ENCODE peak calls at places on chromosomes 5 and 9, in eight cellular contexts. A, O, V, T, H, Y, Q and S are unnamed samples.

GRCh38 chr9:137048655-137049543 is 2.9 kb upstream of the NPDC1 start:
- DNase-seq in O (no peak), Q (peak; percentile 19), H (peak; percentile 68), Y (peak; percentile 74), V (no peak), T (no peak), A (no peak), S (no peak)

GRCh38 chr9:114552716-114553115 is 34.9 kb upstream of the ATP6V1G1 start:
- DNase-seq in O (no peak), Y (no peak), A (no peak), H (no peak), Q (peak; percentile 50), V (no peak), T (no peak), S (no peak)

GRCh38 chr5:174849426-174849825 is 125.0 kb downstream of the MSX2 start:
- DNase-seq in O (no peak), Q (no peak), H (no peak), Y (no peak), V (no peak), T (no peak), A (no peak), S (no peak)

GRCh38 chr9:93451762-93452709 is 551 bp downstream of the FAM120A start:
- DNase-seq in Y (peak; percentile 51), V (peak; percentile 69), T (no peak), H (peak; percentile 69), O (peak; percentile 81), Q (peak; percentile 16), A (peak; percentile 46), S (peak; percentile 71)

GRCh38 chr5:55771175-55771655 is 33.4 kb downstream of the DDX4 start:
- DNase-seq in A (no peak), Y (no peak), T (no peak), H (no peak), O (no peak), V (no peak), Q (no peak), S (no peak)

GRCh38 chr9:18238752-18239151 is 235.2 kb upstream of the ADAMTSL1 start:
- DNase-seq in H (no peak), Q (peak; percentile 86), O (no peak), V (no peak), A (no peak), T (no peak), Y (no peak), S (no peak)

GRCh38 chr5:159450417-159450816 is 120.1 kb upstream of the IL12B start:
- DNase-seq in Q (no peak), T (no peak), O (no peak), H (no peak), A (no peak), V (no peak), Y (no peak), S (no peak)

GRCh38 chr5:17180957-17181723 is 36.3 kb upstream of the BASP1 start:
- DNase-seq in H (peak; percentile 19), A (no peak), Y (no peak), O (no peak), T (no peak), Q (peak; percentile 95), V (peak; percentile 81), S (no peak)

DNA sequence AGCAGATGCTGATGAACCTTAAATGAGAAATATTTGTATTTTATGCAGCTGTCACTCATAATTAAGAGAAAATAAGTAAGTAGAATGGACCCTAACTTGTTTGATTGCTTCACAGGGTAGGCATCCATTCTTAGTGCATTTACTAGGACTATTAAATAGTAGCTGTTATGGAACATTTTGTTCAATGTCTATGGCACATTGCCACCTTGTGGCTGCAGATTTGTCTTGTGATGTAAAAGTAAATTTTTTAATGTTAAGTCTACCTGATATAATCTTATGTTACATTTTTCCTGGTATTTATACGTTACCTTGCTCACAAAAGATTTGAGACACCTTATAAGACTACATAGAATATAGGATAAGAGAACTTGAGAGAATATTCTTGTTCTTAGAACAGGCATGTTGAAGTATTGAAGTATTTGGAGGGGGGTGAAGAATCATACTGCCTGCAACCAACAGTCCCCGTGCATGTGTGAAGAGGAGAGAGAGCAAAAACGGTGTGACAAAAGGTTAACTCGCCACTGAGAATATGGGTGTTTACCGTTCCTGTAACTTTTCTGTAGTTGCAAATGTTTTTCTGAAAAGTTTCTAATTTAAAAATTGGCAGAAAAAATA is 161.1 kb downstream of the MAST4 start:
- DNase-seq in Q (peak; percentile 42), Y (peak; percentile 60), A (peak; percentile 71), O (peak; percentile 64), T (peak; percentile 18), V (peak; percentile 78), H (peak; percentile 50), S (peak; percentile 63)
- H2AFZ ChIP-seq in Q (no peak overlapping the region), Y (no peak overlapping the region), A (no peak overlapping the region), O (no peak overlapping the region), T (no peak overlapping the region), V (no peak overlapping the region), H (no peak overlapping the region), S (no peak overlapping the region)

GRCh38 chr5:73452215-73452614 is 3.6 kb upstream of the FOXD1 start:
- DNase-seq in T (no peak), V (no peak), Q (no peak), Y (no peak), A (no peak), O (no peak), H (no peak), S (no peak)

GRCh38 chr5:73448451-73449136 is at the start of gene FOXD1:
- DNase-seq in O (peak; percentile 90), Q (peak; percentile 83), V (peak; percentile 87), T (peak; percentile 92), Y (peak; percentile 91), A (peak; percentile 80), H (peak; percentile 80), S (peak; percentile 58)

GRCh38 chr5:73450041-73450598 is 1.5 kb upstream of the FOXD1 start:
- DNase-seq in O (no peak), Q (no peak), H (no peak), Y (no peak), V (no peak), T (no peak), A (no peak), S (no peak)

GRCh38 chr5:73450672-73451217 is 2.2 kb upstream of the FOXD1 start:
- DNase-seq in T (no peak), H (no peak), Y (peak; percentile 54), A (no peak), Q (no peak), O (peak; percentile 46), V (no peak), S (no peak)

DNA sequence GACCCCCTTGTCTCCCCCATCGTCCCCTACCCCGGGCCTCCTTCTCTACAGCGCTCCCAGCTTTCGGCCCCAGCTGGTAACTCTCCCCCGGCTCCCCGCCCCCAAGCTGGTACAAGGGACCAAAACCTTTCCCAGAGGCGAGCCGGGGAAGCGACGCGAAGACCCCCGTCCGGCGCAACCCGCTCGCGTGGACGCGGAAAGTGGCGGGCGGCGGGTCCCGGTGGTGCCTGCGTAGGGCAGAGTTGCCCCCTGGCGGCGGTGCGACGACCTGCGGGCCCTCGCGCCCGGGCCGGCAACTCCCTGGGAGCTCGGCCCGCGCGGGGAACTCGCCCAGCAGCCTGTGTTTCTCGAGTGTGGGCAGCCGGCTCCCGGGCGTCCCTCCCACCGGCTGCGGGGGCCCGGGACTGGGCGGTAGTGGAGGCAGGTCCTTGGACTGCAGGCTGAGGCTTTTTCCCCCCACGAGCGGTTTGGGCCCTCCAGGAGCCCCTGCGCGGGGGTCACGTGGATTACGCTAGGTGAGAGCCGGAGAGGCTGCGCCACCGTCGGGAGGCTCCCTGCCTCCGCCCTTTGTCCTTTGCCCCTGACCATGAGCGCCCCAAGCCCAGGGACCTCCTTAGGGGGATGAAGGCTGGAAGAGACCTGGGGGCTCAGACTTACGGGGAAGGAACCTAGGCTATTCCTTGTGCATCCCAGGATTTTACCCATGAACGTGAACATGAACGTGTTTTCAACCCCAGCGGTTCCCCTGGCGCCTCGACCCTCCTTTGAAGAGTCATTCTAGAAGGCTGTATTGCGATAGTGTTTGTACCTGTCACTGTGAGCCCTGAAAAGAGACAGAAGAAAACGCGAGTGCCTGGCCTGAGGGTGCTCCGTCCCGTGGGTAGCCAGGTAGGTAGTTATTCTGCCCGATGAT is 2.9 kb upstream of the FOXD1 start:
- DNase-seq in H (peak; percentile 83), A (peak; percentile 31), Y (peak; percentile 64), T (no peak), V (peak; percentile 84), O (peak; percentile 82), Q (peak; percentile 60), S (peak; percentile 27)
- TF ChIP-seq CTCF in H (peak; percentile 75), A (peak; percentile 60), Y (peak; percentile 77), T (peak; percentile 84), V (peak; percentile 83), O (peak; percentile 85), Q (peak; percentile 75), S (peak; percentile 66)

DNA sequence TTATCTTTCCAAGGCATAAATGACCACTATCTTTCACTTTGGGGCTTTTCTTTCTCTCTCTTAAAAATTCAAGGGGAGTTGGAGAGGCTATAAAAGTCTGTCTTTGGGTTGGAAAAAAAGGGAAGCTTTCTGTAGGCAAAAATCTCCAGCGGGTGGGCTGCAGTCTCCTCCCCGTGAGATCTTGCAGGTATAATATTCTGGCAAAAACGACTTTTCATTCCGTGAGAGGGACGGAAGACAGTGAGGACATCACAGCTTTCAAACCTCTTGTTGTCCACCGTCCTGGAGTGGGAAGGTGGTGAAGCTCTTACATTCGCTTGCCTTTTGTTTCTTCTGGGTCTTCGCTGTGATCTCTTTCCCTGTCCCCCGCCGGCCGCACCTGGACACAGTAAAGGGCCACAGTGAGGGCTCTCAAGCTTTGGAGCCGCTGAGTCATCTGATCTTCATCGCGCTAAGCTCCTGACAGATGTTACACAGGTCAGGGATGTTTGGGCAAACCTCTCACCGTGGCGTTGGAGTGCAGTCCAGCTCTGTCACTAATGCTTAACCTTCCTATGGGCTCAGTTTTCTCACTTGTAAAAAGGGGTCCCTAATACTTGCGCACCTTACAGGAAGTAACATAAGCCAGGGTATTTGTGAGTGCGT is 61.9 kb upstream of the MEGF10 start:
- DNase-seq in V (peak; percentile 39), A (no peak), H (peak; percentile 7), O (peak; percentile 36), Q (no peak), T (no peak), Y (peak; percentile 52), S (no peak)
- TF ChIP-seq EZH2phosphoT487 in V (no peak), A (no peak), H (no peak), O (no peak), Q (no peak), T (no peak), Y (no peak), S (no peak)

GRCh38 chr9:86903461-86904010 is 43.8 kb downstream of the GAS1 start:
- DNase-seq in V (no peak), A (no peak), H (no peak), O (no peak), T (no peak), Q (no peak), Y (peak; percentile 53), S (no peak)

GRCh38 chr9:86907346-86907745 is 40.0 kb downstream of the GAS1 start:
- DNase-seq in Y (no peak), H (no peak), V (no peak), T (no peak), A (no peak), O (no peak), Q (no peak), S (no peak)

GRCh38 chr9:86901511-86901910 is 45.8 kb downstream of the GAS1 start:
- DNase-seq in Y (no peak), O (no peak), H (no peak), A (no peak), V (no peak), T (no peak), Q (no peak), S (no peak)

GRCh38 chr9:86908261-86908660 is 39.0 kb downstream of the GAS1 start:
- DNase-seq in H (no peak), T (no peak), Q (no peak), Y (no peak), A (no peak), O (no peak), V (no peak), S (no peak)

DNA sequence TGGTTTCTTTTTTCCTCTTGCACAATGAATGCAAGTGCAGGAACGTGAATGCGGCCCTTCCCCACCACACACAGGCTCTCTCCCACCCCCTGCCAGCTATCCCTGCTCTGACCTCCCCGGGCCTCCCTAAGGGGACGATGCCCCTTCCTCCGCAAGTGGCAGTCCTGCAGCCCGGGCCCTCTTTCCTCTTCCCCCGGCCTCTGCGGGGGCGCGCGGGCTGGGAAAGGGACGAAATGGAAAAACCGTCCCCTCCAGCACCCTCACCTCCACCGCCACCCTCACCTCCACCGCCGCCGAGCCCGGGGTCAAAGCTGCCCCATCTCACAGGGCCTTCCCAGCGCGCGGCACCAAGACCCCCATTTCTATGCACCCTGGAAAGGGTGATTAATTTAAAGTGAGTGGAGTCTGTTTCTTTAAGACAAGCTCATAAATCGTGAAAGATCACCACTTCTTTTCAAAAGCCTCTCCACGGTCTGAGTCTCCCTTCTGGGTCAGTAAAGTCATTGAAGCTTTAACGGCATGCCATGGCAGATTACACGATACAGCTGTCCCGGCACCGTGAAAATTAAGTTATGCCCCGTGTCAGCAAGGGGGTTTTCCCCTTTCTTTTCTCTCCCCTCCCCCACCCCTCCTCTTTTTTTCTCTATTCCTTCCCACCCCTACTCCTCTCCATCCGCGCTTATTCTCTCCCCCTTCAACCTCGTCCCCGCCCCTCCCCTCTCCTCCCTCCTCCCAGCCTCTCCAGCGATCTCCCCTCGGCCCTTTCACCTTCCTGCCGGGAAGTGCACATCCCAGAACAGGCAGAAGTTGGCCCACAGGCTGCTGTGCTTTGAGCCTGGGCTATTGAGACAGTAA is 44.5 kb downstream of the GAS1 start:
- DNase-seq in A (no peak), H (peak; percentile 26), Q (no peak), V (peak; percentile 7), Y (peak; percentile 75), T (no peak), O (peak; percentile 65), S (no peak)
- H2AFZ ChIP-seq in A (no peak overlapping the region), H (no peak overlapping the region), Q (no peak overlapping the region), V (no peak overlapping the region), Y (peak overlapping the region; percentile 98), T (no peak overlapping the region), O (peak overlapping the region; percentile 66), S (no peak overlapping the region)